ENCODE peak calls at places on chromosomes 2 and 18, in eight cellular contexts. One of them, this sample, is unnamed.

GRCh38 chr2:224145751-224146355 is 106.8 kb upstream of the SERPINE2 start:
- DNase-seq in islet precursor cell: peak
- DNase-seq in Caki2: peak
- DNase-seq in C1 segment of cervical spinal cord: no peak
- DNase-seq in fibroblast of pulmonary artery: peak
- DNase-seq in mucosa of gallbladder: no peak
- DNase-seq in NCI-H2081: no peak
- DNase-seq in T-cell: no peak
- DNase-seq in this sample: no peak

GRCh38 chr2:26396734-26397298 is 4.9 kb upstream of the DRC1 start:
- DNase-seq in Caki2: no peak
- DNase-seq in fibroblast of pulmonary artery: no peak
- DNase-seq in NCI-H2081: no peak
- DNase-seq in islet precursor cell: no peak
- DNase-seq in mucosa of gallbladder: no peak
- DNase-seq in T-cell: no peak
- DNase-seq in C1 segment of cervical spinal cord: no peak
- DNase-seq in this sample: no peak

GRCh38 chr18:45896991-45897390 is 70.1 kb downstream of the EPG5 start:
- DNase-seq in Caki2: no peak
- DNase-seq in T-cell: no peak
- DNase-seq in mucosa of gallbladder: no peak
- DNase-seq in islet precursor cell: no peak
- DNase-seq in NCI-H2081: no peak
- DNase-seq in fibroblast of pulmonary artery: no peak
- DNase-seq in C1 segment of cervical spinal cord: no peak
- DNase-seq in this sample: no peak

GRCh38 chr2:71822463-71822862 is 325.2 kb downstream of the CYP26B1 start:
- DNase-seq in mucosa of gallbladder: no peak
- DNase-seq in C1 segment of cervical spinal cord: no peak
- DNase-seq in islet precursor cell: no peak
- DNase-seq in Caki2: no peak
- DNase-seq in NCI-H2081: no peak
- DNase-seq in fibroblast of pulmonary artery: no peak
- DNase-seq in T-cell: no peak
- DNase-seq in this sample: no peak

GRCh38 chr18:67916142-67916541 is 399.6 kb upstream of the DSEL start:
- DNase-seq in C1 segment of cervical spinal cord: no peak
- DNase-seq in Caki2: no peak
- DNase-seq in NCI-H2081: no peak
- DNase-seq in T-cell: no peak
- DNase-seq in islet precursor cell: no peak
- DNase-seq in mucosa of gallbladder: no peak
- DNase-seq in fibroblast of pulmonary artery: peak
- DNase-seq in this sample: no peak

GRCh38 chr2:233817995-233818638 is 36.2 kb downstream of the HJURP start:
- DNase-seq in C1 segment of cervical spinal cord: no peak
- DNase-seq in Caki2: no peak
- DNase-seq in NCI-H2081: no peak
- DNase-seq in fibroblast of pulmonary artery: no peak
- DNase-seq in mucosa of gallbladder: no peak
- DNase-seq in islet precursor cell: peak
- DNase-seq in T-cell: no peak
- DNase-seq in this sample: no peak

GRCh38 chr18:69365658-69366057 is 35.0 kb upstream of the DOK6 start:
- DNase-seq in fibroblast of pulmonary artery: no peak
- DNase-seq in T-cell: no peak
- DNase-seq in islet precursor cell: peak
- DNase-seq in mucosa of gallbladder: no peak
- DNase-seq in C1 segment of cervical spinal cord: no peak
- DNase-seq in Caki2: no peak
- DNase-seq in NCI-H2081: no peak
- DNase-seq in this sample: no peak

GRCh38 chr2:188973650-188974049 is 523 bp upstream of the COL3A1 start:
- DNase-seq in fibroblast of pulmonary artery: no peak
- DNase-seq in T-cell: no peak
- DNase-seq in islet precursor cell: no peak
- DNase-seq in Caki2: no peak
- DNase-seq in mucosa of gallbladder: no peak
- DNase-seq in NCI-H2081: no peak
- DNase-seq in C1 segment of cervical spinal cord: no peak
- DNase-seq in this sample: no peak

GRCh38 chr2:158337018-158337417 is 119.5 kb downstream of the CCDC148 start:
- DNase-seq in C1 segment of cervical spinal cord: no peak
- DNase-seq in islet precursor cell: no peak
- DNase-seq in mucosa of gallbladder: no peak
- DNase-seq in Caki2: no peak
- DNase-seq in NCI-H2081: no peak
- DNase-seq in fibroblast of pulmonary artery: no peak
- DNase-seq in T-cell: no peak
- DNase-seq in this sample: no peak

GRCh38 chr2:210399440-210400041 is 77.0 kb downstream of the LANCL1 start:
- DNase-seq in Caki2: no peak
- DNase-seq in C1 segment of cervical spinal cord: no peak
- DNase-seq in T-cell: no peak
- DNase-seq in NCI-H2081: no peak
- DNase-seq in islet precursor cell: no peak
- DNase-seq in mucosa of gallbladder: no peak
- DNase-seq in fibroblast of pulmonary artery: peak
- DNase-seq in this sample: peak

GRCh38 chr2:161384864-161385263 is 31.2 kb upstream of the TBR1 start:
- DNase-seq in C1 segment of cervical spinal cord: no peak
- DNase-seq in mucosa of gallbladder: no peak
- DNase-seq in Caki2: no peak
- DNase-seq in T-cell: peak
- DNase-seq in NCI-H2081: no peak
- DNase-seq in fibroblast of pulmonary artery: no peak
- DNase-seq in islet precursor cell: no peak
- DNase-seq in this sample: no peak

GRCh38 chr2:184006998-184007397 is 591.3 kb upstream of the ZNF804A start:
- DNase-seq in NCI-H2081: no peak
- DNase-seq in islet precursor cell: no peak
- DNase-seq in Caki2: no peak
- DNase-seq in C1 segment of cervical spinal cord: no peak
- DNase-seq in fibroblast of pulmonary artery: no peak
- DNase-seq in mucosa of gallbladder: no peak
- DNase-seq in T-cell: no peak
- DNase-seq in this sample: no peak

GRCh38 chr2:100718065-100718570 is 101.8 kb upstream of the NPAS2 start:
- DNase-seq in C1 segment of cervical spinal cord: no peak
- DNase-seq in NCI-H2081: no peak
- DNase-seq in mucosa of gallbladder: no peak
- DNase-seq in fibroblast of pulmonary artery: no peak
- DNase-seq in islet precursor cell: no peak
- DNase-seq in Caki2: no peak
- DNase-seq in T-cell: no peak
- DNase-seq in this sample: no peak

GRCh38 chr2:170696006-170696405 is 19.1 kb upstream of the SP5 start:
- DNase-seq in Caki2: no peak
- DNase-seq in islet precursor cell: no peak
- DNase-seq in T-cell: no peak
- DNase-seq in NCI-H2081: no peak
- DNase-seq in C1 segment of cervical spinal cord: no peak
- DNase-seq in fibroblast of pulmonary artery: no peak
- DNase-seq in mucosa of gallbladder: no peak
- DNase-seq in this sample: no peak

GRCh38 chr2:235467586-235467985 is 26.3 kb upstream of the AGAP1 start:
- DNase-seq in NCI-H2081: no peak
- DNase-seq in mucosa of gallbladder: no peak
- DNase-seq in fibroblast of pulmonary artery: peak
- DNase-seq in C1 segment of cervical spinal cord: no peak
- DNase-seq in Caki2: no peak
- DNase-seq in T-cell: no peak
- DNase-seq in islet precursor cell: peak
- DNase-seq in this sample: no peak

GRCh38 chr2:234679766-234680687 is 183.1 kb upstream of the ARL4C start:
- DNase-seq in mucosa of gallbladder: peak
- DNase-seq in C1 segment of cervical spinal cord: peak
- DNase-seq in T-cell: no peak
- DNase-seq in islet precursor cell: peak
- DNase-seq in fibroblast of pulmonary artery: peak
- DNase-seq in Caki2: peak
- DNase-seq in NCI-H2081: no peak
- DNase-seq in this sample: no peak

GRCh38 chr2:18244840-18245239 is 315.6 kb downstream of the RDH14 start:
- DNase-seq in T-cell: no peak
- DNase-seq in C1 segment of cervical spinal cord: no peak
- DNase-seq in fibroblast of pulmonary artery: no peak
- DNase-seq in mucosa of gallbladder: no peak
- DNase-seq in NCI-H2081: no peak
- DNase-seq in islet precursor cell: no peak
- DNase-seq in Caki2: no peak
- DNase-seq in this sample: no peak

GRCh38 chr2:140177081-140177480 is 1396.9 kb upstream of the NXPH2 start:
- DNase-seq in fibroblast of pulmonary artery: no peak
- DNase-seq in islet precursor cell: no peak
- DNase-seq in T-cell: no peak
- DNase-seq in mucosa of gallbladder: no peak
- DNase-seq in C1 segment of cervical spinal cord: no peak
- DNase-seq in Caki2: no peak
- DNase-seq in NCI-H2081: no peak
- DNase-seq in this sample: no peak

GRCh38 chr18:23173912-23174311 is 38.6 kb downstream of the CABLES1 start:
- DNase-seq in fibroblast of pulmonary artery: no peak
- DNase-seq in T-cell: no peak
- DNase-seq in Caki2: no peak
- DNase-seq in NCI-H2081: no peak
- DNase-seq in C1 segment of cervical spinal cord: no peak
- DNase-seq in islet precursor cell: no peak
- DNase-seq in mucosa of gallbladder: no peak
- DNase-seq in this sample: no peak

GRCh38 chr2:73971722-73972121 is 13.0 kb upstream of the TET3 start:
- DNase-seq in T-cell: no peak
- DNase-seq in C1 segment of cervical spinal cord: no peak
- DNase-seq in fibroblast of pulmonary artery: no peak
- DNase-seq in Caki2: no peak
- DNase-seq in islet precursor cell: no peak
- DNase-seq in mucosa of gallbladder: no peak
- DNase-seq in NCI-H2081: no peak
- DNase-seq in this sample: no peak